ENCODE peak calls at places on chromosome 6, in ten cellular contexts. F, J, E, K, V, H, T, B, W and S are unnamed samples.

GRCh38 chr6:144585217-144585814 is 300.2 kb downstream of the UTRN start:
- DNase-seq in E (no peak), F (no peak), B (no peak), V (no peak), W (peak; percentile 71), J (no peak), T (peak; percentile 49), H (no peak), K (no peak), S (peak; percentile 34)

GRCh38 chr6:135449246-135449645 is 48.3 kb downstream of the AHI1 start:
- DNase-seq in J (no peak), T (no peak), K (no peak), W (no peak), V (no peak), E (no peak), H (no peak), F (no peak), B (no peak), S (no peak)

GRCh38 chr6:25962368-25963127 is at the start of gene TRIM38:
- DNase-seq in J (peak; percentile 81), T (peak; percentile 92), F (no peak), V (peak; percentile 29), K (peak; percentile 65), B (peak; percentile 43), H (peak; percentile 53), W (peak; percentile 95), E (peak; percentile 64), S (peak; percentile 89)

GRCh38 chr6:73523434-73524123 is 2.7 kb upstream of the EEF1A1 start:
- DNase-seq in V (peak; percentile 61), W (peak; percentile 57), H (no peak), B (peak; percentile 88), F (peak; percentile 88), J (peak; percentile 75), K (peak; percentile 66), T (peak; percentile 40), E (no peak), S (peak; percentile 34)

GRCh38 chr6:170516783-170517616 is 36.1 kb downstream of the PSMB1 start:
- DNase-seq in E (no peak), F (no peak), W (peak; percentile 81), J (peak; percentile 30), V (no peak), H (peak; percentile 52), B (peak; percentile 33), K (peak; percentile 41), T (peak; percentile 76), S (peak; percentile 85)

GRCh38 chr6:296151-297122 is 4.2 kb downstream of the DUSP22 start:
- DNase-seq in B (no peak), E (no peak), F (peak; percentile 65), V (no peak), T (no peak), H (no peak), W (no peak), K (peak; percentile 54), J (peak; percentile 46), S (no peak)

GRCh38 chr6:108395297-108395696 is 100.4 kb downstream of the AFG1L start:
- DNase-seq in T (no peak), E (no peak), W (no peak), J (no peak), F (no peak), K (no peak), H (no peak), B (no peak), V (no peak), S (no peak)

GRCh38 chr6:166540631-166541331 is 45.7 kb downstream of the RAMACL start:
- DNase-seq in T (no peak), W (no peak), H (no peak), B (peak; percentile 42), F (no peak), J (no peak), V (no peak), E (no peak), K (peak; percentile 56), S (no peak)

GRCh38 chr6:53894086-53894485 is 99.3 kb downstream of the LRRC1 start:
- DNase-seq in K (no peak), T (peak; percentile 51), F (no peak), B (no peak), H (peak; percentile 6), V (no peak), J (no peak), E (no peak), W (peak; percentile 44), S (peak; percentile 18)

DNA sequence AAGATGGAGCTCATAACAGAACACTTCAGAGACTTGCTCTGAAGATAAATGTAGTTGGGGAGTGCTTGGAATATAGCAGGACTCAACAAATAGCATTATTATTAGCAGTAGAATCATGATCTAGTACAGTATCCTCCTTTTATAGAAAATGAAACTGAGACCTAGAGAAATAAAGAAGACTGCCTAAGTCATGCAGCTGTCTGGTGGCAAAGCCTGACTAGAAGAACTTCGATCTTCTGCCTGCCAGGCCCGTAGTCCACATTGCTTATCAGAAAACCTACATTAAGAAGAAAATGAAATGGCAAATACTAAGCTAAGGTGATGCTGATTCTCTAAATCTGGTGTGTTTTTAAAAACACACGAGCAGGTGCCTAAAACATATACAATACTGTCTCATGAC is 46.4 kb upstream of the DST start:
- DNase-seq in K (no peak), B (no peak), E (no peak), W (no peak), H (no peak), T (no peak), J (no peak), F (no peak), V (no peak), S (no peak)
- H3K4me3 ChIP-seq in K (peak overlapping the region; percentile 10), B (no peak overlapping the region), E (no peak overlapping the region), W (peak overlapping the region; percentile 85), H (no peak overlapping the region), T (peak overlapping the region; percentile 4), J (no peak overlapping the region), F (peak overlapping the region; percentile 46), V (peak overlapping the region; percentile 66), S (peak overlapping the region; percentile 26)

GRCh38 chr6:3884007-3884745 is 35.0 kb downstream of the FAM50B start:
- DNase-seq in F (no peak), E (no peak), V (no peak), T (peak; percentile 76), K (no peak), B (no peak), H (peak; percentile 50), W (peak; percentile 49), J (no peak), S (peak; percentile 82)

GRCh38 chr6:3882865-3883264 is 33.7 kb downstream of the FAM50B start:
- DNase-seq in B (no peak), E (no peak), V (no peak), J (no peak), T (peak; percentile 98), W (peak; percentile 70), F (no peak), H (peak; percentile 53), K (no peak), S (peak; percentile 89)

GRCh38 chr6:3888153-3888957 is 39.2 kb downstream of the FAM50B start:
- DNase-seq in H (no peak), W (peak; percentile 27), E (no peak), V (peak; percentile 41), K (no peak), B (peak; percentile 62), J (no peak), F (no peak), T (peak; percentile 56), S (no peak)

GRCh38 chr6:3885262-3886036 is 36.3 kb downstream of the FAM50B start:
- DNase-seq in T (no peak), H (no peak), V (no peak), J (no peak), B (no peak), F (no peak), W (no peak), E (no peak), K (no peak), S (no peak)

DNA sequence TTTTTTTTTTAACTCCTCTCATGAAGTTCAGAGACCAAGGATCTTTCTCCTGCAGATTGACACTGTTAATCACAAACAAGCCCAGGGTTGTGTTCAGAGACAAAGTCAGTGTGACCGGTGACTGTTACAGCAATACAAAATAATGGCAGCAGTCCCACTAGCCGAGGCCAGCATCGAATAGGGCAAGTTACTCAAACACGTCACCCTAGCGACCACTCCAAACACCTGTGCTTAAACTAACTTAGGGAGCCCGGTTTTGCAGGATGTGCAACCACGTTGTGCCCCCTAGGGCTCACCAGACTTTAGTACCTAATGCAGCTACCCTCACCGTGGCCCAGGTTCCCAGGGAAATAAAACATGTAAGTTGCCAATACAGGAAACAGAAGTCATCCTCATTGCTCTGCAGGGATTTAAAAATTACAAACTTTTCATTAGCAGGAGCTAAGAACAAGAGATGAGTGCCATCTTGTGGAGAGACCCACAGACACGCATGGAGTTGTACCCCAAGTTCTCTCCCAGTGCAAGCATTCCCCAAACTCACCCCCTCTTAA is 38.1 kb downstream of the FAM50B start:
- DNase-seq in F (no peak), H (no peak), T (peak; percentile 64), W (peak; percentile 63), J (no peak), B (no peak), K (no peak), E (no peak), V (no peak), S (peak; percentile 40)
- TF ChIP-seq CTCF in F (peak; percentile 50), H (peak; percentile 65), T (peak; percentile 74), W (peak; percentile 66), J (no peak), B (no peak), K (peak; percentile 53), E (peak; percentile 65), V (peak; percentile 67), S (peak; percentile 59)

DNA sequence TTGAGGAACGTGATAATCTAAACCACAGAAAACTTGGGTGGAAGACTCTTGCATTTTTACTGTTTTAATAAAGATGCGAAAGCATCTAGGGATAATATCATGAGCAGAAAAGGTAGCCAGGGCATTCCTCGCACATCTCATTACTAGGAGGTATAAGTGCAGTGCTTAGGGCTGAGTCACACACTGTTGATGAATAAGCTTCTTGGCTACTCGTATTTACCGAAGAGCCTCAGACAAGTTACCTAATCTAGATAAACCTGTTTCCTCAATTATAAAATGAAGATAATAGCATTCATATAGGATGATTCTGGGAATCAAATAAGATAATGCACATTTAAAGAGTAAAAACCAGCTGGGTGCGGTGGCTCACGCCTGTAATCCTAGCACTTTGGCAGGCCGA is 780 bp upstream of the KIAA0319 start:
- DNase-seq in B (no peak), K (no peak), T (no peak), W (no peak), J (no peak), H (no peak), F (no peak), V (no peak), E (no peak), S (peak; percentile 16)
- H3K4me3 ChIP-seq in B (no peak overlapping the region), K (no peak overlapping the region), T (no peak overlapping the region), W (no peak overlapping the region), J (no peak overlapping the region), H (no peak overlapping the region), F (no peak overlapping the region), V (peak overlapping the region; percentile 81), E (no peak overlapping the region), S (no peak overlapping the region)

DNA sequence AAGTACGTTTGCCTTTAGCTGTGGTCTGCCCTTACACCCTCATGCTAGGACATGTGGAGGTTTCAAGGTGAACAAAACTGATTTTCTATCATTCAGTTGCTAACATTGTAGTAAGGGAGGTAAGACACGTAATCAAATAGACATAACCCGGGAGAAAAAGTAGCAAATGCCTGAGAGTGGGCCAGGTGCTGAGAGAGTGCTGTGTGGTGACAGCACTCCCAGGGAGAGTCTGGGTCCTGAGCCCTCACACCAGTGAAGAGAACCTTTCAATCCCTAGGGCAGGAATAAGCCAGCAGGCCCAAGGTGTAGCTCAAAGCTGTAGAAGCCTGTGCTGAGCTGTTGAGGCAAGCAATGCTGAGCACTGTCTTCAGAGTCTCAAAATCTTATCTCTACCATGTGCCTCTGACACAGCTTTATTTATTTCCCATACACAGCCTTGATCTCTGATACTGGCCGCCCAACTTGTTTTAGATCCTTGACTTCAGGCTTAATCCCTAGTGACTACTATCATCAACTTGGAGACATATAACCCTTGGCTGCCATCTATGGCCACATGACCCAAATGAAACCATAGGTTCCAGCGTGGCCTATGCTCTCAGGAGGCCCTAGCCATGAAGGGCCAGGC is 55.2 kb downstream of the TPD52L1 start:
- DNase-seq in V (no peak), H (no peak), B (no peak), W (no peak), F (no peak), J (no peak), T (no peak), E (no peak), K (no peak), S (no peak)
- TF ChIP-seq CTCF in V (no peak), H (no peak), B (no peak), W (no peak), F (no peak), J (no peak), T (no peak), E (no peak), K (no peak), S (no peak)